ENCODE peak calls at places on chromosomes 3 and 15, in seven cellular contexts. S is epithelial cell of esophagus; Y is activated T-helper 1 cell treated with Interleukin-2 at 50 U/mL for 16 hours; E is non-pigmented ciliary epithelial cell; J is CD4-positive, CD25-positive, alpha-beta regulatory T cell; R is WTC11; T is neuronal stem cell. A is an unnamed sample.

GRCh38 chr3:185399629-185400339 is 36.8 kb downstream of the MAP3K13 start:
- DNase-seq in E (no peak), T (no peak), Y (no peak), J (no peak), S (no peak), R (no peak), A (no peak)

GRCh38 chr3:10023587-10024310 is 2.5 kb upstream of the FANCD2 start:
- DNase-seq in E (no peak), Y (no peak), S (peak), R (no peak), J (no peak), T (no peak), A (no peak)

GRCh38 chr3:194879991-194880939 is 194.6 kb downstream of the FAM43A start:
- DNase-seq in T (no peak), S (no peak), R (no peak), J (peak), Y (no peak), E (no peak), A (no peak)

GRCh38 chr3:70539908-70540307 is 227.5 kb upstream of the MDFIC2 start:
- DNase-seq in T (no peak), Y (no peak), E (no peak), J (peak), R (no peak), S (peak), A (no peak)

GRCh38 chr15:28896944-28897343 is 11.2 kb downstream of the APBA2 start:
- DNase-seq in J (no peak), R (no peak), S (peak), E (peak), Y (no peak), T (no peak), A (no peak)

GRCh38 chr3:12180218-12180617 is 21.5 kb upstream of the TIMP4 start:
- DNase-seq in J (no peak), T (no peak), E (no peak), R (no peak), S (peak), Y (no peak), A (no peak)

GRCh38 chr3:197541756-197542539 is 13.8 kb downstream of the BDH1 start:
- DNase-seq in Y (no peak), J (no peak), E (peak), T (peak), R (peak), S (peak), A (peak)

GRCh38 chr3:46538803-46539442 is 27.2 kb downstream of the LRRC2 start:
- DNase-seq in Y (peak), E (no peak), T (no peak), R (no peak), J (peak), S (no peak), A (peak)

GRCh38 chr3:43095370-43095769 is 10.5 kb downstream of the POMGNT2 start:
- DNase-seq in E (no peak), T (no peak), R (no peak), Y (no peak), S (no peak), J (no peak), A (no peak)